ENCODE peak calls at places on chromosome 9, in ten cellular contexts. N is upper lobe of right lung; B is smooth muscle cell of the brain vasculature; I is CD8-positive, alpha-beta T cell; C is left ventricle myocardium inferior; L is lower leg skin; S is COR-L47; W is heart right ventricle; Z is activated B cell treated with CpG ODN at 0.5 μM for 24 hours; D is T-helper 17 cell. O is an unnamed sample.

GRCh38 chr9:69370430-69370829 is 45.4 kb downstream of the ENTREP1 start:
- DNase-seq in L (no peak), D (no peak), S (no peak), W (no peak), N (no peak), C (no peak), Z (no peak), B (no peak), I (no peak), O (no peak)

GRCh38 chr9:12680341-12680740 is 12.8 kb upstream of the TYRP1 start:
- DNase-seq in N (no peak), D (no peak), S (no peak), W (no peak), I (no peak), L (no peak), C (no peak), B (no peak), Z (no peak), O (peak)

GRCh38 chr9:105299190-105299854 is 54.9 kb downstream of the SLC44A1 start:
- DNase-seq in W (no peak), L (no peak), Z (no peak), C (no peak), I (no peak), N (no peak), D (no peak), S (no peak), B (peak), O (no peak)

GRCh38 chr9:130453487-130453886 is 8.7 kb downstream of the ASS1 start:
- DNase-seq in S (peak), I (no peak), Z (no peak), L (no peak), N (no peak), W (peak), B (peak), D (no peak), C (peak), O (no peak)

GRCh38 chr9:121636411-121636865 is 15.0 kb upstream of the DAB2IP start:
- DNase-seq in C (no peak), L (no peak), S (no peak), B (no peak), D (no peak), I (no peak), W (no peak), Z (no peak), N (no peak), O (no peak)

GRCh38 chr9:88326024-88326423 is 62.2 kb upstream of the SPIN1 start:
- DNase-seq in Z (no peak), W (no peak), C (no peak), B (no peak), N (no peak), S (no peak), D (no peak), L (no peak), I (no peak), O (no peak)

GRCh38 chr9:136947955-136948510 is 3.0 kb downstream of the C8G start:
- DNase-seq in L (no peak), W (peak), Z (no peak), N (peak), D (peak), B (no peak), I (peak), C (peak), S (no peak), O (peak)

GRCh38 chr9:99253772-99254431 is 31.8 kb downstream of the SEC61B start:
- DNase-seq in B (no peak), C (no peak), I (peak), N (no peak), Z (peak), L (no peak), S (no peak), W (no peak), D (peak), O (peak)

GRCh38 chr9:32672478-32672877 is 37.0 kb upstream of the TAF1L start:
- DNase-seq in I (no peak), B (no peak), W (no peak), D (no peak), S (no peak), N (no peak), C (no peak), Z (no peak), L (no peak), O (no peak)

GRCh38 chr9:14372437-14373318 is 58.7 kb upstream of the NFIB start:
- DNase-seq in D (no peak), B (no peak), L (no peak), Z (no peak), C (peak), I (no peak), S (peak), N (no peak), W (peak), O (peak)

GRCh38 chr9:12798066-12798770 is 23.4 kb downstream of the LURAP1L start:
- DNase-seq in N (no peak), C (no peak), W (no peak), S (no peak), I (no peak), Z (no peak), D (no peak), B (no peak), L (no peak), O (no peak)

GRCh38 chr9:4508246-4508906 is 18.1 kb downstream of the SLC1A1 start:
- DNase-seq in Z (no peak), C (no peak), D (no peak), L (no peak), I (no peak), B (no peak), S (no peak), N (no peak), W (no peak), O (no peak)

GRCh38 chr9:36056896-36057295 is 20.2 kb downstream of the RECK start:
- DNase-seq in C (no peak), W (no peak), D (no peak), Z (no peak), N (no peak), I (no peak), S (peak), L (no peak), B (no peak), O (no peak)

GRCh38 chr9:136667217-136667939 is 4.7 kb downstream of the EGFL7 start:
- DNase-seq in N (no peak), L (no peak), W (no peak), I (no peak), C (no peak), B (no peak), Z (no peak), D (no peak), S (no peak), O (no peak)

GRCh38 chr9:5326893-5327548 is 12.7 kb downstream of the RLN1 start:
- DNase-seq in B (no peak), S (no peak), W (no peak), N (peak), I (peak), Z (no peak), L (no peak), C (no peak), D (no peak), O (peak)

GRCh38 chr9:16001856-16002255 is 449.0 kb downstream of the CCDC171 start:
- DNase-seq in N (no peak), S (no peak), D (no peak), W (no peak), C (no peak), Z (no peak), I (no peak), L (no peak), B (no peak), O (no peak)

GRCh38 chr9:37623267-37623666 is 27.5 kb upstream of the FRMPD1 start:
- DNase-seq in W (no peak), L (no peak), I (no peak), D (no peak), S (no peak), B (no peak), N (no peak), C (no peak), Z (no peak), O (no peak)

GRCh38 chr9:74960548-74960947 is 7.8 kb upstream of the C9orf40 start:
- DNase-seq in C (no peak), L (no peak), W (no peak), D (no peak), I (no peak), B (no peak), Z (no peak), N (no peak), S (no peak), O (no peak)

GRCh38 chr9:98361645-98362044 is 106.2 kb upstream of the TBC1D2 start:
- DNase-seq in D (no peak), L (no peak), S (no peak), N (no peak), C (no peak), I (no peak), B (no peak), Z (no peak), W (no peak), O (no peak)

GRCh38 chr9:120934271-120934670 is 7.7 kb upstream of the TRAF1 start:
- DNase-seq in C (no peak), S (no peak), L (no peak), I (no peak), N (no peak), B (no peak), D (no peak), W (no peak), Z (no peak), O (no peak)

GRCh38 chr9:78325343-78325742 is 28.4 kb downstream of the PSAT1 start:
- DNase-seq in D (no peak), S (peak), W (no peak), L (peak), B (peak), Z (no peak), N (no peak), I (no peak), C (no peak), O (no peak)

GRCh38 chr9:133932633-133933032 is 59.5 kb downstream of the VAV2 start:
- DNase-seq in B (no peak), N (no peak), C (no peak), I (peak), W (no peak), S (peak), D (no peak), Z (no peak), L (no peak), O (no peak)

GRCh38 chr9:129140397-129141065 is 29.3 kb downstream of the PTPA start:
- DNase-seq in I (no peak), D (no peak), C (peak), B (no peak), S (peak), L (peak), Z (peak), W (peak), N (peak), O (peak)

GRCh38 chr9:136255896-136256890 is 10.6 kb upstream of the QSOX2 start:
- DNase-seq in D (no peak), S (peak), L (no peak), B (no peak), N (no peak), W (no peak), Z (no peak), C (no peak), I (peak), O (no peak)

GRCh38 chr9:137350696-137351584 is 48.9 kb upstream of the NRARP start:
- DNase-seq in D (no peak), W (no peak), S (no peak), N (no peak), L (peak), C (no peak), Z (no peak), B (no peak), I (no peak), O (no peak)

GRCh38 chr9:98993570-98993945 is 49.9 kb downstream of the COL15A1 start:
- DNase-seq in W (peak), Z (peak), D (no peak), L (peak), B (no peak), N (peak), I (no peak), C (no peak), S (no peak), O (no peak)

GRCh38 chr9:121604242-121604641 is 47.2 kb upstream of the DAB2IP start:
- DNase-seq in L (no peak), Z (no peak), D (no peak), S (no peak), I (no peak), B (no peak), W (peak), C (no peak), N (no peak), O (peak)

GRCh38 chr9:105359899-105360298 is 87.9 kb upstream of the FSD1L start:
- DNase-seq in B (no peak), D (no peak), L (no peak), S (no peak), I (no peak), C (no peak), N (no peak), Z (no peak), W (no peak), O (no peak)

GRCh38 chr9:37243588-37244345 is 123.4 kb downstream of the ZCCHC7 start:
- DNase-seq in S (no peak), Z (no peak), L (no peak), C (no peak), I (no peak), W (no peak), N (no peak), D (no peak), B (no peak), O (no peak)

GRCh38 chr9:112831281-112831851 is 59.3 kb downstream of the SLC46A2 start:
- DNase-seq in Z (no peak), W (peak), D (no peak), B (no peak), S (no peak), C (peak), I (no peak), L (peak), N (peak), O (no peak)

GRCh38 chr9:128286435-128286834 is 10.4 kb downstream of the SWI5 start:
- DNase-seq in C (peak), S (no peak), N (no peak), Z (no peak), L (no peak), D (no peak), W (peak), B (no peak), I (no peak), O (no peak)

GRCh38 chr9:105073147-105073546 is 145.2 kb upstream of the ABCA1 start:
- DNase-seq in D (no peak), N (no peak), Z (no peak), C (no peak), I (no peak), S (no peak), B (no peak), L (no peak), W (no peak), O (no peak)

GRCh38 chr9:136121801-136122200 is 3.1 kb upstream of the TMEM250 start:
- DNase-seq in W (no peak), N (no peak), I (no peak), L (no peak), B (no peak), S (no peak), Z (no peak), C (no peak), D (no peak), O (no peak)

GRCh38 chr9:123302348-123303214 is 34.2 kb upstream of the STRBP start:
- DNase-seq in I (peak), N (no peak), L (peak), B (no peak), Z (no peak), S (no peak), C (no peak), D (no peak), W (no peak), O (no peak)

O was measured in GM23338.